ENCODE peak calls at places on chromosomes 12 and 14, in five cellular contexts. D is colonic mucosa, B is H9, X is endothelial cell of umbilical vein, T is thoracic aorta. M is an unnamed sample. For H3K4me1, the result is how much of the 10 kb centered on the place peaks cover.

GRCh38 chr12:47396902-47397663 is 308.7 kb downstream of the RPAP3 start:
- DNase-seq in T (no peak), X (no peak), B (no peak), D (no peak), M (no peak)

GRCh38 chr12:114476159-114476558 is 70.2 kb upstream of the TBX5 start:
- DNase-seq in T (no peak), D (no peak), X (no peak), B (no peak), M (no peak)

GRCh38 chr14:22560638-22561365 is 28.2 kb downstream of the DAD1 start:
- DNase-seq in T (no peak), B (no peak), D (peak), X (no peak), M (peak)

GRCh38 chr12:107512391-107512790 is 173.2 kb upstream of the PWP1 start:
- DNase-seq in T (no peak), X (no peak), D (no peak), B (no peak), M (no peak)

GRCh38 chr12:51368640-51369517 is 22.3 kb downstream of the GALNT6 start:
- DNase-seq in X (peak), D (peak), T (no peak), B (peak), M (peak)

GRCh38 chr14:54867011-54867410 is 35.6 kb downstream of the GCH1 start:
- DNase-seq in B (no peak), D (no peak), T (no peak), X (peak), M (no peak)

GRCh38 chr14:68016243-68016914 is 196.8 kb downstream of the RAD51B start:
- DNase-seq in D (no peak), B (no peak), X (no peak), T (no peak), M (no peak)

GRCh38 chr12:71947645-71948105 is 9.0 kb downstream of the TPH2 start:
- DNase-seq in T (no peak), X (no peak), D (no peak), B (peak), M (peak)

GRCh38 chr12:111274820-111275219 is 94.1 kb downstream of the PHETA1 start:
- DNase-seq in T (no peak), B (no peak), X (no peak), D (no peak), M (no peak)

GRCh38 chr14:71739273-71739990 is 192.8 kb upstream of the RGS6 start:
- DNase-seq in D (peak), B (peak), T (no peak), X (peak), M (no peak)

GRCh38 chr14:101453225-101453624 is 108.1 kb upstream of the DIO3 start:
- DNase-seq in B (no peak), X (no peak), D (no peak), T (no peak), M (no peak)

GRCh38 chr14:99576304-99576703 is 27.7 kb downstream of the CCDC85C start:
- DNase-seq in B (no peak), T (no peak), D (no peak), X (no peak), M (no peak)

GRCh38 chr12:121802485-121802842 is 1.3 kb upstream of the SETD1B start:
- DNase-seq in T (no peak), D (no peak), X (no peak), B (no peak), M (no peak)

GRCh38 chr14:51539571-51540037 is 112.1 kb upstream of the FRMD6 start:
- DNase-seq in T (no peak), D (no peak), X (peak), B (no peak), M (no peak)

GRCh38 chr14:55097894-55098560 is 31.0 kb upstream of the LGALS3 start:
- DNase-seq in T (no peak), X (no peak), D (no peak), B (no peak), M (no peak)

GRCh38 chr14:30698463-30698862 is 76.3 kb downstream of the SCFD1 start:
- DNase-seq in X (no peak), B (no peak), D (peak), T (no peak), M (no peak)

GRCh38 chr12:47770086-47770726 is 2.8 kb upstream of the SLC48A1 start:
- DNase-seq in D (no peak), B (no peak), X (no peak), T (no peak), M (no peak)

GRCh38 chr12:30202521-30203259 is 418.9 kb upstream of the TMTC1 start:
- DNase-seq in X (no peak), B (no peak), D (no peak), T (no peak), M (no peak)

GRCh38 chr14:99883866-99884650 is 90.8 kb downstream of the EML1 start:
- DNase-seq in B (no peak), D (no peak), T (no peak), X (no peak), M (no peak)

GRCh38 chr14:21498540-21499526 is 12.3 kb downstream of the METTL3 start:
- DNase-seq in X (peak), D (no peak), B (no peak), T (no peak), M (no peak)

DNA sequence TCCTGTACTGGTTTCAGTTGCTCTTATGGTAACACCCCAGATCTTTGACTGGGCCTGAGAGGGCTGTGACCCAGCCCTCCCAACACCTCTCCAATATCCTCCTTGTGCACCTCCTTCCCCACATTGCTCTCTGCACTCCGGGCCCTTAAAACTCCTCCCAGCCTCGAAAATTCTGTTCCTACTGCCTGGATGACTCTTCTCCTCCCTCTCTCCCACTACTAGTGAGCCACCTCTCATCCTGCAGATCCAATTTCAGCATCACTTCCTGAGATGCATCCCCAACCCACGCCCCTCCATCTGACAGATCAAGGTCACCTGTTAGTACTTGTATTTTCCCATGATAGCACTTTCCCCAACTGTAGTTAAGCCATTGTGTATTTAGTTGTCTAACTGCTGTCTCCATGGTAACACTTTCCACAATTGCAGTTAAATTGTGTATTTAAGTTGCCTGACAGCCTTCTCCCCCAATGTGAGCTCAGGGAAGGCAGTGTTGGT is 11.5 kb upstream of the NT5DC3 start:
- DNase-seq in D (no peak), T (no peak), B (no peak), X (no peak), M (no peak)
- H3K27ac ChIP-seq in D (no peak), T (peak), B (no peak), X (no peak), M (no peak)

DNA sequence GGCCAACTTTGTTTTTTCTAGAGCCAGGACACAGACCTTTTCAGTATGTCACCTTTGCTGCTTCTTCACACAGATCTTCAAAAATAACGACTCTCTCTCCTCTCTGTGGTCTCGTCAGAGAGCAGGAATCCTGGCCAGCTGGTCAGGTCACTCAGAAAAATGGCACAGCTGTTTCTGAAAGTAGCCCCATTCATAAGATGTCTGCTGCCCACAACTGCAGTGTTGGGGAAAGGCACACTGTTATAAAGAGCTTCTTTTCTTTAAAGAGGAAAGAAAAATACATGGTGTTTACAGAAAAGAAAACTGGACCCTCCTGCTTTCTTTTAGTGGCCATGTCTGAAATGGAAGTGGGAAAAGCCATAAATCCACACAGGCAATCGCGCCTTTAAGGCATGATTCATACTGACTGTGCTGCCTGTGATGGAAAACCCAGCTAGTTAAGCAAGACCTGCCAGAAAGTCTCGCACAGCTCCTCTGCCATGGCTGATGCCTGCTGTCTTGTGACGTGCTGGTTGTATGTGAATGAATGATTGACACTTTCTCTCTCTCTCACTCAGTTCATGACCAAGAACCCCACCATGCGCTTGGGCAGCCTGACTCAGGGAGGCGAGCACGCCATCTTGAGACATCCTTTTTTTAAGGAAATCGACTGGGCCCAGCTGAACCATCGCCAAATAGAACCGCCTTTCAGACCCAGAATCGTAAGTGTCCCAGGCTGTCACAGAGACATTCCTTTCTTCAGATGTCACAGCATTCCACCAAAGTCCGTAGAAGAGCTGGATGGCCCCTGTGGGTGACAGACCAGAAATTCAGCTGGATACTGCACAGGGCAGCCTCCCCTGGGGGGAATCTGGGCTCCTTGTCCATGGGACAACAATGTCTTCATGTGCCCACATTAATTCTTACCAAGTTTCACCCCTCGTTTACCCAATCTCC is 147.9 kb upstream of the HIF1A start:
- DNase-seq in D (no peak), T (no peak), B (no peak), X (peak), M (no peak)
- H3K4me1 ChIP-seq in D (under half), T (half or more), B (under half), X (under half), M (under half)

GRCh38 chr14:105399441-105399775 is 1.1 kb downstream of the TEX22 start:
- DNase-seq in X (no peak), D (no peak), T (no peak), B (no peak), M (no peak)
- H3K27ac ChIP-seq in X (no peak), D (no peak), T (no peak), B (no peak), M (no peak)

GRCh38 chr12:69097619-69098368 is 141.6 kb upstream of the CPSF6 start:
- DNase-seq in B (no peak), T (no peak), D (no peak), X (peak), M (no peak)

GRCh38 chr12:69099201-69099837 is 140.1 kb upstream of the CPSF6 start:
- DNase-seq in T (no peak), D (no peak), B (peak), X (no peak), M (no peak)

GRCh38 chr12:69096669-69097364 is 142.6 kb upstream of the CPSF6 start:
- DNase-seq in T (no peak), X (peak), B (no peak), D (no peak), M (no peak)

GRCh38 chr12:69094606-69095216 is 144.7 kb upstream of the CPSF6 start:
- DNase-seq in D (no peak), B (no peak), T (no peak), X (no peak), M (no peak)

DNA sequence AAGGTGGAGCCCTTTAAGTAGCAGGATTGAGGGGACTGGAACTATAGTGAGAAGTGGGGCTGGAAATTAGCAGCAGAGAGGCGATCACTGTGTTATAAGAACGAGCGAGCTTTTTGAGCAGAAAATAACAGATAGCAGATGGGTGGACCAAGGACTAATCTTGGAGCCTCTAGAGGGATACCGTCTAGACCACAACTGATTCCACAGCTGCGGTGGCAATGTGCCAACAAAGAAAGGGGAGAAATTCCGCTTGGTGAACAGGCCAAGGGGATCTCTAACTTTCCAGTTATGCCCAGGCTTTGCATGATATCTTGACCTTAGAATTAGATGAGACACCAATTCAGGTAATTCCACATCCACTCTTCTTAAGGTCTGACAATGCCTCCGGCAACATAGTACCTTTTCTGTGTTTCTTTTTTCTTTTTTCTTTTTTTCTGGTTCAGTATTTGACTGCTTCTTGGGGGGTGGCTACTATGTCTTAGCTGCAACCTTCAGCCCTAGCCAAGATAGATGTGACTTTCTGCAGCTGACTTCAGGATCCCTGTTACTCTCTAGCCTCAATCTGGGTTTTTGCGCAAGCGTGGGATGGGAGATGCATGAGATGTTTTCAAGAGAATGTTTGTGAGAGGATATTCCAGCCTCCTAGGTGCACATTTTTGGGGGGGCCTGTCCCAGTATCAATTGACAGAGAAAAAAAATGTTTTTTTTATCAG is 143.4 kb upstream of the CPSF6 start:
- DNase-seq in B (no peak), X (peak), T (no peak), D (no peak), M (no peak)
- H3K4me1 ChIP-seq in B (under half), X (under half), T (under half), D (under half), M (under half)

GRCh38 chr12:3032770-3033537 is 44.2 kb upstream of the TSPAN9 start:
- DNase-seq in B (no peak), D (no peak), X (peak), T (no peak), M (no peak)
- H3K27ac ChIP-seq in B (no peak), D (no peak), X (peak), T (no peak), M (no peak)

DNA sequence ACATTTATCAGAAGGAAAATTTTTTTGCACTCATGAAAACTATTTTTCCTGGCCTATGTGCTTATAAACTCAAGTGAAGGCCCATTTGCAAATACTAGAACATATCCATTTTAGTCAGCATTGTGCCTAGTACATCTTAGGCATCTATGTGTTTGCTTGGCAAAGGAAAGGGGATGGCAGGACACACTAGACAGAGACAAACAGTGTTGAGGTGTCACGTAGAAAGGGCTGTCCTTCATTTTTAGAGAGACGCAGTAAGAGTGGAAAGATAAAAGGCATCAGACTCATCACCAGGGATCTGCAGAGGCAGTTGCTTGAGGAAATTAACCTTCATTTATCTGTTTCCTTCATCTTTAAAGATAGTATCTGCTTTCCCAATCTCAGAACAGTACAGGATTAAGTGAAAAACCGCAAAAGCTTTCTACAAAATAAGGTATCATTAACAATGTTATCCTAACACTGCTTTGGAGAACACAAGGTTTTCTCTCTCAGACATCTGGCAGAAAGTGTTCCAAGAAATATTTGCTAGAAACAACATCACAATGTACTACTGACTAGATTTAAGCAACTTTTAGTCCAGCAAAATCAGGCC is 2.1 kb downstream of the YBX3 start:
- DNase-seq in D (no peak), X (peak), B (no peak), T (no peak), M (no peak)
- H3K4me1 ChIP-seq in D (under half), X (half or more), B (under half), T (half or more), M (under half)

M was measured in lung.